ENCODE peak calls at places on chromosome 4, in nine cellular contexts. T, C, S, O, E, K, D, X and F are unnamed samples.

GRCh38 chr4:1330761-1331590 is 16.0 kb upstream of the UVSSA start:
- DNase-seq in T (no peak), C (peak; percentile 33), S (no peak), O (peak; percentile 89), E (no peak), K (peak; percentile 67), D (no peak), X (no peak), F (no peak)

GRCh38 chr4:7557447-7557846 is 122.7 kb upstream of the PSAPL1 start:
- DNase-seq in T (peak; percentile 64), C (no peak), S (no peak), O (no peak), E (peak; percentile 94), K (no peak), D (peak; percentile 95), X (peak; percentile 22), F (no peak)

GRCh38 chr4:108333353-108333920 is 164.7 kb upstream of the LEF1 start:
- DNase-seq in T (no peak), C (no peak), S (no peak), O (no peak), E (no peak), K (no peak), D (no peak), X (no peak), F (no peak)

GRCh38 chr4:139301821-139302611 is at the start of gene NDUFC1:
- DNase-seq in T (peak; percentile 36), C (peak; percentile 31), S (no peak), O (peak; percentile 72), E (peak; percentile 64), K (peak; percentile 72), D (peak; percentile 42), X (no peak), F (no peak)

GRCh38 chr4:56575820-56576429 is 70.3 kb downstream of the ARL9 start:
- DNase-seq in T (peak; percentile 64), C (no peak), S (peak; percentile 33), O (peak; percentile 10), E (peak; percentile 68), K (no peak), D (peak; percentile 15), X (no peak), F (no peak)

GRCh38 chr4:118281611-118282442 is 71.0 kb downstream of the PRSS12 start:
- DNase-seq in T (peak; percentile 63), C (no peak), S (no peak), O (no peak), E (peak; percentile 72), K (no peak), D (no peak), X (no peak), F (no peak)

GRCh38 chr4:21811576-21811975 is 137.0 kb downstream of the KCNIP4 start:
- DNase-seq in T (peak; percentile 28), C (no peak), S (no peak), O (no peak), E (peak; percentile 40), K (no peak), D (no peak), X (no peak), F (no peak)

GRCh38 chr4:146522862-146523205 is 1.1 kb upstream of the SLC10A7 start:
- DNase-seq in T (peak; percentile 20), C (no peak), S (no peak), O (no peak), E (peak; percentile 28), K (no peak), D (peak; percentile 2), X (no peak), F (no peak)

GRCh38 chr4:102780476-102781144 is 19.8 kb upstream of the MANBA start:
- DNase-seq in T (peak; percentile 79), C (no peak), S (no peak), O (no peak), E (peak; percentile 39), K (no peak), D (peak; percentile 22), X (no peak), F (no peak)

GRCh38 chr4:151324449-151325319 is 721 bp downstream of the SH3D19 start:
- DNase-seq in T (peak; percentile 77), C (no peak), S (peak; percentile 21), O (no peak), E (peak; percentile 82), K (no peak), D (peak; percentile 74), X (no peak), F (no peak)

GRCh38 chr4:171966356-171966755 is 153.2 kb downstream of the GALNTL6 start:
- DNase-seq in T (no peak), C (no peak), S (no peak), O (no peak), E (no peak), K (no peak), D (no peak), X (no peak), F (no peak)

GRCh38 chr4:176259330-176260090 is 9.5 kb downstream of the ASB5 start:
- DNase-seq in T (peak; percentile 75), C (no peak), S (peak; percentile 38), O (no peak), E (peak; percentile 74), K (no peak), D (peak; percentile 36), X (no peak), F (no peak)